ENCODE peak calls at places on chromosomes 12 and 14, in five cellular contexts. One of them, this sample, is unnamed.

GRCh38 chr14:69037790-69038448 is 58.8 kb upstream of the ACTN1 start:
- DNase-seq in GM06990: no peak
- DNase-seq in bronchial epithelial cell: peak
- DNase-seq in heart left ventricle: no peak
- DNase-seq in adipocyte: no peak
- DNase-seq in this sample: peak

GRCh38 chr14:96502621-96503251 is 554 bp downstream of the PAPOLA start:
- DNase-seq in heart left ventricle: peak
- DNase-seq in bronchial epithelial cell: peak
- DNase-seq in GM06990: no peak
- DNase-seq in adipocyte: peak
- DNase-seq in this sample: peak

GRCh38 chr14:42140831-42141279 is 534.2 kb downstream of the LRFN5 start:
- DNase-seq in heart left ventricle: no peak
- DNase-seq in adipocyte: peak
- DNase-seq in GM06990: no peak
- DNase-seq in bronchial epithelial cell: peak
- DNase-seq in this sample: peak

GRCh38 chr12:26648584-26648983 is 184.4 kb downstream of the ITPR2 start:
- DNase-seq in bronchial epithelial cell: peak
- DNase-seq in adipocyte: peak
- DNase-seq in GM06990: no peak
- DNase-seq in heart left ventricle: no peak
- DNase-seq in this sample: peak

GRCh38 chr12:104458645-104459555 is 2.2 kb downstream of the CHST11 start:
- DNase-seq in bronchial epithelial cell: peak
- DNase-seq in adipocyte: peak
- DNase-seq in GM06990: peak
- DNase-seq in heart left ventricle: peak
- DNase-seq in this sample: peak

GRCh38 chr14:60331201-60332045 is 82.4 kb downstream of the PPM1A start:
- DNase-seq in bronchial epithelial cell: peak
- DNase-seq in GM06990: peak
- DNase-seq in heart left ventricle: peak
- DNase-seq in adipocyte: peak
- DNase-seq in this sample: peak

GRCh38 chr12:32820376-32820931 is 64.8 kb upstream of the YARS2 start:
- DNase-seq in GM06990: no peak
- DNase-seq in heart left ventricle: peak
- DNase-seq in adipocyte: no peak
- DNase-seq in bronchial epithelial cell: no peak
- DNase-seq in this sample: no peak

GRCh38 chr12:105315130-105315529 is 15.4 kb upstream of the C12orf75 start:
- DNase-seq in GM06990: no peak
- DNase-seq in adipocyte: no peak
- DNase-seq in bronchial epithelial cell: no peak
- DNase-seq in heart left ventricle: no peak
- DNase-seq in this sample: peak

GRCh38 chr12:39393179-39393578 is 49.7 kb downstream of the KIF21A start:
- DNase-seq in heart left ventricle: no peak
- DNase-seq in GM06990: no peak
- DNase-seq in adipocyte: no peak
- DNase-seq in bronchial epithelial cell: no peak
- DNase-seq in this sample: no peak

GRCh38 chr12:57072661-57073060 is 5.9 kb downstream of the NEMP1 start:
- DNase-seq in heart left ventricle: no peak
- DNase-seq in adipocyte: peak
- DNase-seq in bronchial epithelial cell: no peak
- DNase-seq in GM06990: no peak
- DNase-seq in this sample: no peak

GRCh38 chr14:90717916-90718315 is 98.3 kb downstream of the TTC7B start:
- DNase-seq in bronchial epithelial cell: no peak
- DNase-seq in GM06990: no peak
- DNase-seq in adipocyte: peak
- DNase-seq in heart left ventricle: no peak
- DNase-seq in this sample: no peak

GRCh38 chr12:62817556-62818271 is 117.2 kb downstream of the PPM1H start:
- DNase-seq in heart left ventricle: peak
- DNase-seq in bronchial epithelial cell: peak
- DNase-seq in GM06990: no peak
- DNase-seq in adipocyte: peak
- DNase-seq in this sample: peak

GRCh38 chr12:77841467-77842054 is 10.9 kb downstream of the NAV3 start:
- DNase-seq in heart left ventricle: peak
- DNase-seq in bronchial epithelial cell: peak
- DNase-seq in adipocyte: no peak
- DNase-seq in GM06990: no peak
- DNase-seq in this sample: peak

GRCh38 chr12:93116632-93117031 is 187.5 kb upstream of the EEA1 start:
- DNase-seq in GM06990: no peak
- DNase-seq in adipocyte: no peak
- DNase-seq in bronchial epithelial cell: no peak
- DNase-seq in heart left ventricle: no peak
- DNase-seq in this sample: no peak

GRCh38 chr14:85532981-85533820 is 3.3 kb downstream of the FLRT2 start:
- DNase-seq in GM06990: no peak
- DNase-seq in adipocyte: peak
- DNase-seq in bronchial epithelial cell: peak
- DNase-seq in heart left ventricle: peak
- DNase-seq in this sample: peak

GRCh38 chr12:113727651-113728061 is 238.5 kb downstream of the RBM19 start:
- DNase-seq in heart left ventricle: no peak
- DNase-seq in bronchial epithelial cell: peak
- DNase-seq in GM06990: no peak
- DNase-seq in adipocyte: peak
- DNase-seq in this sample: no peak

GRCh38 chr12:101642115-101643067 is 47.6 kb downstream of the MYBPC1 start:
- DNase-seq in adipocyte: no peak
- DNase-seq in heart left ventricle: no peak
- DNase-seq in GM06990: no peak
- DNase-seq in bronchial epithelial cell: peak
- DNase-seq in this sample: peak

GRCh38 chr12:111424793-111425251 is 19.1 kb downstream of the SH2B3 start:
- DNase-seq in bronchial epithelial cell: no peak
- DNase-seq in heart left ventricle: no peak
- DNase-seq in GM06990: no peak
- DNase-seq in adipocyte: no peak
- DNase-seq in this sample: no peak

GRCh38 chr12:106329231-106329985 is 26.9 kb downstream of the TCP11L2 start:
- DNase-seq in heart left ventricle: no peak
- DNase-seq in adipocyte: peak
- DNase-seq in GM06990: no peak
- DNase-seq in bronchial epithelial cell: no peak
- DNase-seq in this sample: no peak

GRCh38 chr14:101665478-101666078 is 95.9 kb upstream of the PPP2R5C start:
- DNase-seq in GM06990: peak
- DNase-seq in heart left ventricle: no peak
- DNase-seq in bronchial epithelial cell: peak
- DNase-seq in adipocyte: peak
- DNase-seq in this sample: peak

GRCh38 chr12:79858518-79858917 is 76.4 kb downstream of the PPP1R12A start:
- DNase-seq in bronchial epithelial cell: no peak
- DNase-seq in heart left ventricle: no peak
- DNase-seq in adipocyte: peak
- DNase-seq in GM06990: no peak
- DNase-seq in this sample: no peak

GRCh38 chr14:37550511-37550910 is 44.5 kb downstream of the FOXA1 start:
- DNase-seq in GM06990: no peak
- DNase-seq in heart left ventricle: no peak
- DNase-seq in adipocyte: peak
- DNase-seq in bronchial epithelial cell: no peak
- DNase-seq in this sample: no peak

GRCh38 chr14:58668848-58669480 is 31.2 kb downstream of the DACT1 start:
- DNase-seq in bronchial epithelial cell: no peak
- DNase-seq in heart left ventricle: peak
- DNase-seq in GM06990: no peak
- DNase-seq in adipocyte: no peak
- DNase-seq in this sample: no peak

GRCh38 chr14:20782280-20782890 is 1.3 kb downstream of the RNASE6 start:
- DNase-seq in GM06990: peak
- DNase-seq in adipocyte: no peak
- DNase-seq in bronchial epithelial cell: no peak
- DNase-seq in heart left ventricle: no peak
- DNase-seq in this sample: no peak

GRCh38 chr14:96747608-96748007 is 49.6 kb upstream of the VRK1 start:
- DNase-seq in adipocyte: no peak
- DNase-seq in heart left ventricle: no peak
- DNase-seq in GM06990: no peak
- DNase-seq in bronchial epithelial cell: no peak
- DNase-seq in this sample: no peak

GRCh38 chr12:79634957-79635471 is 55.8 kb downstream of the PAWR start:
- DNase-seq in GM06990: no peak
- DNase-seq in bronchial epithelial cell: peak
- DNase-seq in heart left ventricle: no peak
- DNase-seq in adipocyte: peak
- DNase-seq in this sample: peak

GRCh38 chr14:67636361-67636919 is 16.7 kb downstream of the ARG2 start:
- DNase-seq in heart left ventricle: no peak
- DNase-seq in bronchial epithelial cell: peak
- DNase-seq in GM06990: no peak
- DNase-seq in adipocyte: no peak
- DNase-seq in this sample: peak

GRCh38 chr12:131833896-131834641 is 5.9 kb downstream of the MMP17 start:
- DNase-seq in bronchial epithelial cell: no peak
- DNase-seq in heart left ventricle: no peak
- DNase-seq in adipocyte: peak
- DNase-seq in GM06990: no peak
- DNase-seq in this sample: peak

GRCh38 chr12:49928476-49928875 is 22.1 kb upstream of the AQP2 start:
- DNase-seq in bronchial epithelial cell: no peak
- DNase-seq in adipocyte: no peak
- DNase-seq in GM06990: no peak
- DNase-seq in heart left ventricle: no peak
- DNase-seq in this sample: no peak

GRCh38 chr14:95015046-95015445 is 142.3 kb downstream of the DICER1 start:
- DNase-seq in GM06990: no peak
- DNase-seq in heart left ventricle: no peak
- DNase-seq in adipocyte: no peak
- DNase-seq in bronchial epithelial cell: peak
- DNase-seq in this sample: no peak

GRCh38 chr12:55972045-55972843 is 1.6 kb upstream of the RAB5B start:
- DNase-seq in adipocyte: peak
- DNase-seq in bronchial epithelial cell: peak
- DNase-seq in GM06990: no peak
- DNase-seq in heart left ventricle: no peak
- DNase-seq in this sample: peak

DNA sequence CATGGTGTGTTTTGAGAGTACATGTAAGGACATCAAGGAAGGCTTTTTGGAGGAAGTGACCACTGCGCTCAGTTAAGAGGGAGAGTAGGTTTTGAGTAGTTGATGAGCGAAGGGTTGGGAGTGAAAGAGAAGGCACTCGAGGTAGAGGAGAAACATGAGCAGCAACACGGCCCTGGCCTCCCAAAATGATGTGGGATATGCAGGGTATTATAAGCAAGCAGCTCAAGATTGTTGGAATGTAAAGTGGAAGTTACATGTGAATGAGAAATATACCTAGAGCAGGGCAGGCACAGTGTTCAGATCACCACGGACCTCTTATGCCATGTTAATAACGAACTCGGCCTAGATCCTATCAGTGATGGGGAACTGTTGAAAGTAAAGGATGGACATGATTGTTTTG is 2.1 kb upstream of the ARHGDIB start:
- DNase-seq in bronchial epithelial cell: no peak
- DNase-seq in GM06990: no peak
- DNase-seq in adipocyte: no peak
- DNase-seq in heart left ventricle: no peak
- DNase-seq in this sample: no peak
- H3K4me3 ChIP-seq in bronchial epithelial cell: no peak
- H3K4me3 ChIP-seq in GM06990: no peak
- H3K4me3 ChIP-seq in adipocyte: no peak
- H3K4me3 ChIP-seq in heart left ventricle: no peak
- H3K4me3 ChIP-seq in this sample: no peak

DNA sequence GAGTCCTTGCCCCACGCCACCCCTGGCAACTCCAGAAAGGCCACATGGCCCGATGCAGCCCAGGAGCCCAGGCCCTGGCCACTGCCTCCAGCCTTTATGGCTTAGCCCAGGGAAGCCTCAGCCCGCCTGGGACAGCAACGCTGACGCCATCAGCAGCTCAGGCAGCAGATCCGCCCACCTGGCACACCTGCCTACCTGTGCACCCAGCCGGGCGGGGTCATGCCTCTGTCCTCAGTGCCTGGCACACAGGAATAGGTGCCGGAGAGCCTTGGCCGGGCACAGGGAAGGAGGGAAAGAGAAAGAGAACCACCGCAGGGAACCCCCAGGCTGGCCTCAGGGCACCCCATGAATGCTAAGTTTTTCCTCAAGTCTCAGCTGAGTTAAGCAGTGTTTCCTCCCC is 21.1 kb downstream of the BEGAIN start:
- DNase-seq in bronchial epithelial cell: no peak
- DNase-seq in GM06990: no peak
- DNase-seq in adipocyte: no peak
- DNase-seq in heart left ventricle: no peak
- DNase-seq in this sample: peak
- H3K4me3 ChIP-seq in bronchial epithelial cell: no peak
- H3K4me3 ChIP-seq in GM06990: no peak
- H3K4me3 ChIP-seq in adipocyte: no peak
- H3K4me3 ChIP-seq in heart left ventricle: no peak
- H3K4me3 ChIP-seq in this sample: no peak

GRCh38 chr14:103941462-103941861 is 867 bp downstream of the RD3L start:
- DNase-seq in adipocyte: no peak
- DNase-seq in bronchial epithelial cell: no peak
- DNase-seq in GM06990: no peak
- DNase-seq in heart left ventricle: no peak
- DNase-seq in this sample: no peak
- H3K4me3 ChIP-seq in adipocyte: no peak
- H3K4me3 ChIP-seq in bronchial epithelial cell: no peak
- H3K4me3 ChIP-seq in GM06990: no peak
- H3K4me3 ChIP-seq in heart left ventricle: peak
- H3K4me3 ChIP-seq in this sample: no peak

GRCh38 chr12:13038491-13039161 is 5.6 kb upstream of the FAM234B start:
- DNase-seq in adipocyte: peak
- DNase-seq in heart left ventricle: no peak
- DNase-seq in bronchial epithelial cell: peak
- DNase-seq in GM06990: no peak
- DNase-seq in this sample: peak
- H3K4me3 ChIP-seq in adipocyte: peak
- H3K4me3 ChIP-seq in heart left ventricle: no peak
- H3K4me3 ChIP-seq in bronchial epithelial cell: no peak
- H3K4me3 ChIP-seq in GM06990: no peak
- H3K4me3 ChIP-seq in this sample: no peak

GRCh38 chr14:76919431-76919810 is 93.2 kb downstream of the LRRC74A start:
- DNase-seq in bronchial epithelial cell: peak
- DNase-seq in adipocyte: no peak
- DNase-seq in heart left ventricle: no peak
- DNase-seq in GM06990: no peak
- DNase-seq in this sample: peak
- H3K4me3 ChIP-seq in bronchial epithelial cell: no peak
- H3K4me3 ChIP-seq in adipocyte: peak
- H3K4me3 ChIP-seq in heart left ventricle: no peak
- H3K4me3 ChIP-seq in GM06990: no peak
- H3K4me3 ChIP-seq in this sample: no peak

GRCh38 chr12:48677782-48678181 is 4.3 kb downstream of the KANSL2 start:
- DNase-seq in heart left ventricle: no peak
- DNase-seq in bronchial epithelial cell: no peak
- DNase-seq in adipocyte: no peak
- DNase-seq in GM06990: no peak
- DNase-seq in this sample: no peak
- H3K4me3 ChIP-seq in heart left ventricle: no peak
- H3K4me3 ChIP-seq in bronchial epithelial cell: no peak
- H3K4me3 ChIP-seq in adipocyte: peak
- H3K4me3 ChIP-seq in GM06990: no peak
- H3K4me3 ChIP-seq in this sample: no peak

This sample was measured in epithelial cell of esophagus.